ENCODE peak calls at places on chromosomes 2 and 18, in nine cellular contexts. One of them, this sample, is unnamed.

GRCh38 chr2:120347387-120348010 is 1.6 kb downstream of the INHBB start:
- DNase-seq in A549: no peak
- DNase-seq in lower leg skin: no peak
- DNase-seq in erythroblast: no peak
- DNase-seq in suprapubic skin: no peak
- DNase-seq in NB4: no peak
- DNase-seq in H54: no peak
- DNase-seq in Peyer's patch: no peak
- DNase-seq in uterus: no peak
- DNase-seq in this sample: no peak

GRCh38 chr2:31863867-31864266 is 146.9 kb downstream of the MEMO1 start:
- DNase-seq in A549: no peak
- DNase-seq in lower leg skin: no peak
- DNase-seq in erythroblast: no peak
- DNase-seq in suprapubic skin: no peak
- DNase-seq in NB4: no peak
- DNase-seq in H54: no peak
- DNase-seq in Peyer's patch: no peak
- DNase-seq in uterus: no peak
- DNase-seq in this sample: no peak

GRCh38 chr18:35174093-35174731 is 66.6 kb upstream of the ZNF397 start:
- DNase-seq in A549: no peak
- DNase-seq in lower leg skin: no peak
- DNase-seq in erythroblast: peak
- DNase-seq in suprapubic skin: no peak
- DNase-seq in NB4: peak
- DNase-seq in H54: no peak
- DNase-seq in Peyer's patch: no peak
- DNase-seq in uterus: no peak
- DNase-seq in this sample: no peak

GRCh38 chr2:144390424-144391020 is 129.4 kb downstream of the ZEB2 start:
- DNase-seq in A549: no peak
- DNase-seq in lower leg skin: no peak
- DNase-seq in erythroblast: no peak
- DNase-seq in suprapubic skin: no peak
- DNase-seq in NB4: no peak
- DNase-seq in H54: no peak
- DNase-seq in Peyer's patch: no peak
- DNase-seq in uterus: no peak
- DNase-seq in this sample: no peak

GRCh38 chr2:152505495-152505906 is 170.5 kb downstream of the FMNL2 start:
- DNase-seq in A549: peak
- DNase-seq in lower leg skin: no peak
- DNase-seq in erythroblast: peak
- DNase-seq in suprapubic skin: no peak
- DNase-seq in NB4: no peak
- DNase-seq in H54: no peak
- DNase-seq in Peyer's patch: no peak
- DNase-seq in uterus: no peak
- DNase-seq in this sample: no peak

GRCh38 chr2:106189764-106190468 is 4.2 kb downstream of the UXS1 start:
- DNase-seq in A549: no peak
- DNase-seq in lower leg skin: no peak
- DNase-seq in erythroblast: no peak
- DNase-seq in suprapubic skin: no peak
- DNase-seq in NB4: peak
- DNase-seq in H54: no peak
- DNase-seq in Peyer's patch: no peak
- DNase-seq in uterus: no peak
- DNase-seq in this sample: no peak

GRCh38 chr2:203533696-203534471 is 1.2 kb downstream of the RAPH1 start:
- DNase-seq in A549: peak
- DNase-seq in lower leg skin: no peak
- DNase-seq in erythroblast: peak
- DNase-seq in suprapubic skin: no peak
- DNase-seq in NB4: peak
- DNase-seq in H54: no peak
- DNase-seq in Peyer's patch: no peak
- DNase-seq in uterus: no peak
- DNase-seq in this sample: no peak

GRCh38 chr2:17719562-17720371 is 33.8 kb downstream of the SMC6 start:
- DNase-seq in A549: peak
- DNase-seq in lower leg skin: no peak
- DNase-seq in erythroblast: peak
- DNase-seq in suprapubic skin: no peak
- DNase-seq in NB4: peak
- DNase-seq in H54: no peak
- DNase-seq in Peyer's patch: no peak
- DNase-seq in uterus: no peak
- DNase-seq in this sample: no peak

GRCh38 chr18:67875936-67876335 is 359.4 kb upstream of the DSEL start:
- DNase-seq in A549: no peak
- DNase-seq in lower leg skin: no peak
- DNase-seq in erythroblast: no peak
- DNase-seq in suprapubic skin: no peak
- DNase-seq in NB4: no peak
- DNase-seq in H54: no peak
- DNase-seq in Peyer's patch: no peak
- DNase-seq in uterus: no peak
- DNase-seq in this sample: no peak

GRCh38 chr2:158573739-158574138 is 117.0 kb downstream of the PKP4 start:
- DNase-seq in A549: no peak
- DNase-seq in lower leg skin: no peak
- DNase-seq in erythroblast: no peak
- DNase-seq in suprapubic skin: no peak
- DNase-seq in NB4: no peak
- DNase-seq in H54: no peak
- DNase-seq in Peyer's patch: no peak
- DNase-seq in uterus: no peak
- DNase-seq in this sample: no peak

GRCh38 chr2:63283273-63283672 is 232.6 kb downstream of the OTX1 start:
- DNase-seq in A549: no peak
- DNase-seq in lower leg skin: no peak
- DNase-seq in erythroblast: no peak
- DNase-seq in suprapubic skin: no peak
- DNase-seq in NB4: no peak
- DNase-seq in H54: no peak
- DNase-seq in Peyer's patch: no peak
- DNase-seq in uterus: no peak
- DNase-seq in this sample: no peak

GRCh38 chr18:26215247-26215970 is 10.8 kb upstream of the TAF4B start:
- DNase-seq in A549: no peak
- DNase-seq in lower leg skin: no peak
- DNase-seq in erythroblast: no peak
- DNase-seq in suprapubic skin: no peak
- DNase-seq in NB4: no peak
- DNase-seq in H54: no peak
- DNase-seq in Peyer's patch: peak
- DNase-seq in uterus: no peak
- DNase-seq in this sample: no peak
- TF ChIP-seq POLR2A in A549: no peak
- TF ChIP-seq POLR2A in lower leg skin: no peak
- TF ChIP-seq POLR2A in erythroblast: no peak
- TF ChIP-seq POLR2A in suprapubic skin: no peak
- TF ChIP-seq POLR2A in NB4: no peak
- TF ChIP-seq POLR2A in H54: no peak
- TF ChIP-seq POLR2A in Peyer's patch: no peak
- TF ChIP-seq POLR2A in uterus: no peak
- TF ChIP-seq POLR2A in this sample: no peak

GRCh38 chr2:15790326-15790725 is 150.0 kb upstream of the MYCN start:
- DNase-seq in A549: no peak
- DNase-seq in lower leg skin: no peak
- DNase-seq in erythroblast: no peak
- DNase-seq in suprapubic skin: no peak
- DNase-seq in NB4: no peak
- DNase-seq in H54: no peak
- DNase-seq in Peyer's patch: no peak
- DNase-seq in uterus: no peak
- DNase-seq in this sample: no peak
- TF ChIP-seq POLR2A in A549: no peak
- TF ChIP-seq POLR2A in lower leg skin: no peak
- TF ChIP-seq POLR2A in erythroblast: no peak
- TF ChIP-seq POLR2A in suprapubic skin: no peak
- TF ChIP-seq POLR2A in NB4: no peak
- TF ChIP-seq POLR2A in H54: no peak
- TF ChIP-seq POLR2A in Peyer's patch: no peak
- TF ChIP-seq POLR2A in uterus: no peak
- TF ChIP-seq POLR2A in this sample: no peak

GRCh38 chr2:234630676-234631350 is 133.9 kb upstream of the ARL4C start:
- DNase-seq in A549: no peak
- DNase-seq in lower leg skin: no peak
- DNase-seq in erythroblast: no peak
- DNase-seq in suprapubic skin: no peak
- DNase-seq in NB4: no peak
- DNase-seq in H54: no peak
- DNase-seq in Peyer's patch: no peak
- DNase-seq in uterus: no peak
- DNase-seq in this sample: no peak

GRCh38 chr2:234635284-234635683 is 138.4 kb upstream of the ARL4C start:
- DNase-seq in A549: no peak
- DNase-seq in lower leg skin: no peak
- DNase-seq in erythroblast: no peak
- DNase-seq in suprapubic skin: no peak
- DNase-seq in NB4: no peak
- DNase-seq in H54: no peak
- DNase-seq in Peyer's patch: no peak
- DNase-seq in uterus: no peak
- DNase-seq in this sample: no peak

GRCh38 chr2:234631896-234632514 is 135.1 kb upstream of the ARL4C start:
- DNase-seq in A549: no peak
- DNase-seq in lower leg skin: no peak
- DNase-seq in erythroblast: no peak
- DNase-seq in suprapubic skin: no peak
- DNase-seq in NB4: no peak
- DNase-seq in H54: no peak
- DNase-seq in Peyer's patch: no peak
- DNase-seq in uterus: no peak
- DNase-seq in this sample: no peak

GRCh38 chr2:234632527-234633391 is 135.9 kb upstream of the ARL4C start:
- DNase-seq in A549: no peak
- DNase-seq in lower leg skin: no peak
- DNase-seq in erythroblast: no peak
- DNase-seq in suprapubic skin: no peak
- DNase-seq in NB4: no peak
- DNase-seq in H54: no peak
- DNase-seq in Peyer's patch: no peak
- DNase-seq in uterus: no peak
- DNase-seq in this sample: no peak

GRCh38 chr2:234633581-234634230 is 136.8 kb upstream of the ARL4C start:
- DNase-seq in A549: no peak
- DNase-seq in lower leg skin: peak
- DNase-seq in erythroblast: no peak
- DNase-seq in suprapubic skin: no peak
- DNase-seq in NB4: no peak
- DNase-seq in H54: no peak
- DNase-seq in Peyer's patch: no peak
- DNase-seq in uterus: no peak
- DNase-seq in this sample: no peak
- TF ChIP-seq POLR2A in A549: no peak
- TF ChIP-seq POLR2A in lower leg skin: no peak
- TF ChIP-seq POLR2A in erythroblast: no peak
- TF ChIP-seq POLR2A in suprapubic skin: no peak
- TF ChIP-seq POLR2A in NB4: no peak
- TF ChIP-seq POLR2A in H54: no peak
- TF ChIP-seq POLR2A in Peyer's patch: no peak
- TF ChIP-seq POLR2A in uterus: no peak
- TF ChIP-seq POLR2A in this sample: no peak

DNA sequence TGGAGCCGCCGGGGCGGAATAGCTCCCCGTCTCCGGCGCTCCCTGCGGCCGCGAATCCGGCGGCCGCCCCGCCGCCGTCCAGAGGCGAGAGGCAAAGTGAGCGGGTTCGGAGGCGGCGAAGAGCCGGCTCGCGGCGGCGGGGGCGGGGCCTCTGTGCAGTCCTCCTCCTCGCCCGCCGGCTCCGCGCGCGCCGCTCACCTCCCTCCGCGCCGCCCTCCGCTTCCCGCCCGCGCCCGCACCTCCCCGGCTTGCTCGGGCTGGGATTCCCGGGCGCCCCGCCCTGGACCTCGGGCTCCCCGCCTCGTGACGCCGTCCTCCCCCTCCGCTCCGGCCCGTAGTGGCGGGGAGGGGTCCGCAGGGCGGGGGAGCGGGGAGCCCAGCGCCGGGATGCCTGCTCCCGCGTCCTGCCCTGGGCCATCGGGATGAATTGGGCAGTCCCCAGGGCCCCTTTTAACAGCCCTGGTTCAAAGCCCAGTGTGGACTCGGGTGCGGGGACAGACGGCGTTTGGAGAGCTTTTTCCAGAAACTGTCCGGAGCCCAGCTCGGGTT is at the start of gene KCNG3:
- DNase-seq in A549: peak
- DNase-seq in lower leg skin: peak
- DNase-seq in erythroblast: peak
- DNase-seq in suprapubic skin: peak
- DNase-seq in NB4: peak
- DNase-seq in H54: peak
- DNase-seq in Peyer's patch: peak
- DNase-seq in uterus: peak
- DNase-seq in this sample: peak
- TF ChIP-seq POLR2A in A549: peak
- TF ChIP-seq POLR2A in lower leg skin: no peak
- TF ChIP-seq POLR2A in erythroblast: no peak
- TF ChIP-seq POLR2A in suprapubic skin: no peak
- TF ChIP-seq POLR2A in NB4: no peak
- TF ChIP-seq POLR2A in H54: no peak
- TF ChIP-seq POLR2A in Peyer's patch: no peak
- TF ChIP-seq POLR2A in uterus: no peak
- TF ChIP-seq POLR2A in this sample: no peak

This sample was measured in stomach.